ENCODE peak calls at places on chromosomes 2 and 18, in nine cellular contexts. H is GM12865; Q is fibroblast of the aortic adventitia; F is Right ventricle myocardium superior; I is T-cell; P is stimulated activated CD8-positive, alpha-beta memory T cell treated with anti-CD3 and anti-CD28 coated beads, Interleukin-2, amount 100 ng/mL, for 1 hour; N is stromal cell of bone marrow; K is T-helper 2 cell; O is T follicular helper cell. M is an unnamed sample.

GRCh38 chr2:163717993-163718680 is 17.7 kb downstream of the FIGN start:
- DNase-seq in H (no peak), Q (peak; percentile 28), F (no peak), I (no peak), P (no peak), N (no peak), K (no peak), O (no peak), M (no peak)

GRCh38 chr2:73611867-73612266 is 30.4 kb downstream of the NAT8 start:
- DNase-seq in H (no peak), Q (no peak), F (no peak), I (no peak), P (no peak), N (peak; percentile 9), K (no peak), O (no peak), M (no peak)

GRCh38 chr2:68516051-68516771 is 48.8 kb downstream of the APLF start:
- DNase-seq in H (no peak), Q (no peak), F (no peak), I (no peak), P (no peak), N (no peak), K (peak; percentile 33), O (no peak), M (no peak)

GRCh38 chr2:68689553-68690537 is 44.8 kb upstream of the ARHGAP25 start:
- DNase-seq in H (peak; percentile 83), Q (no peak), F (no peak), I (peak; percentile 17), P (no peak), N (no peak), K (peak; percentile 78), O (no peak), M (no peak)

GRCh38 chr2:58045580-58046334 is 849 bp upstream of the VRK2 start:
- DNase-seq in H (peak; percentile 58), Q (no peak), F (peak; percentile 32), I (no peak), P (no peak), N (no peak), K (no peak), O (no peak), M (no peak)

GRCh38 chr2:224195954-224196571 is 157.0 kb upstream of the SERPINE2 start:
- DNase-seq in H (no peak), Q (peak; percentile 81), F (peak; percentile 40), I (no peak), P (no peak), N (peak; percentile 29), K (no peak), O (no peak), M (no peak)

GRCh38 chr18:47758000-47758399 is 172.5 kb downstream of the SMAD2 start:
- DNase-seq in H (no peak), Q (no peak), F (no peak), I (no peak), P (no peak), N (no peak), K (no peak), O (no peak), M (no peak)

GRCh38 chr2:241545113-241545512 is 13.4 kb upstream of the BOK start:
- DNase-seq in H (no peak), Q (peak; percentile 39), F (no peak), I (no peak), P (no peak), N (no peak), K (no peak), O (no peak), M (no peak)

GRCh38 chr2:69789129-69789528 is 40.3 kb upstream of the GMCL1 start:
- DNase-seq in H (peak; percentile 83), Q (peak; percentile 70), F (no peak), I (no peak), P (no peak), N (peak; percentile 73), K (no peak), O (no peak), M (no peak)

GRCh38 chr2:214076527-214076926 is 334.3 kb upstream of the VWC2L start:
- DNase-seq in H (no peak), Q (no peak), F (no peak), I (no peak), P (no peak), N (peak; percentile 2), K (no peak), O (no peak), M (no peak)

GRCh38 chr2:545228-545627 is 132.0 kb downstream of the TMEM18 start:
- DNase-seq in H (no peak), Q (no peak), F (no peak), I (no peak), P (no peak), N (no peak), K (no peak), O (no peak), M (no peak)

GRCh38 chr2:84375020-84375419 is 84.1 kb downstream of the SUCLG1 start:
- DNase-seq in H (no peak), Q (no peak), F (no peak), I (no peak), P (no peak), N (no peak), K (no peak), O (no peak), M (no peak)

GRCh38 chr2:221347471-221347870 is 224.6 kb downstream of the EPHA4 start:
- DNase-seq in H (no peak), Q (no peak), F (no peak), I (no peak), P (no peak), N (no peak), K (no peak), O (no peak), M (no peak)

GRCh38 chr18:46484971-46485370 is 172.0 kb downstream of the LOXHD1 start:
- DNase-seq in H (no peak), Q (no peak), F (no peak), I (no peak), P (no peak), N (no peak), K (no peak), O (no peak), M (no peak)

GRCh38 chr2:240624950-240625621 is at the start of gene GPR35:
- DNase-seq in H (peak; percentile 77), Q (peak; percentile 15), F (peak; percentile 64), I (peak; percentile 91), P (peak; percentile 47), N (no peak), K (peak; percentile 88), O (peak; percentile 62), M (peak; percentile 33)

GRCh38 chr2:9613291-9613690 is 17.5 kb downstream of the YWHAQ start:
- DNase-seq in H (no peak), Q (peak; percentile 82), F (no peak), I (no peak), P (no peak), N (peak; percentile 90), K (no peak), O (no peak), M (no peak)

GRCh38 chr18:62437520-62438329 is 85.1 kb upstream of the ZCCHC2 start:
- DNase-seq in H (peak; percentile 10), Q (no peak), F (peak; percentile 49), I (no peak), P (no peak), N (no peak), K (no peak), O (no peak), M (no peak)

GRCh38 chr2:120383631-120384477 is 37.9 kb downstream of the INHBB start:
- DNase-seq in H (no peak), Q (no peak), F (peak; percentile 10), I (no peak), P (no peak), N (no peak), K (no peak), O (no peak), M (no peak)

GRCh38 chr2:174729797-174730529 is 34.3 kb downstream of the CHRNA1 start:
- DNase-seq in H (no peak), Q (peak; percentile 11), F (no peak), I (peak; percentile 25), P (no peak), N (no peak), K (peak; percentile 71), O (no peak), M (no peak)